ENCODE peak calls at places on chromosomes 6 and 20, in nine cellular contexts. One of them, this sample, is unnamed.

GRCh38 chr6:157716553-157716952 is 106.5 kb upstream of the SNX9 start:
- DNase-seq in NCI-H69: peak; percentile 36
- DNase-seq in GM18507: no peak
- DNase-seq in ELF-1: no peak
- DNase-seq in renal cortical epithelial cell: no peak
- DNase-seq in A549: no peak
- DNase-seq in EL: no peak
- DNase-seq in KBM-7: no peak
- DNase-seq in GM23338: no peak
- DNase-seq in this sample: no peak

GRCh38 chr6:22904413-22904812 is 335.0 kb downstream of the HDGFL1 start:
- DNase-seq in KBM-7: no peak
- DNase-seq in renal cortical epithelial cell: no peak
- DNase-seq in EL: no peak
- DNase-seq in NCI-H69: no peak
- DNase-seq in ELF-1: no peak
- DNase-seq in A549: no peak
- DNase-seq in GM23338: no peak
- DNase-seq in GM18507: no peak
- DNase-seq in this sample: no peak

GRCh38 chr20:31949877-31950646 is 1.8 kb downstream of the PDRG1 start:
- DNase-seq in ELF-1: no peak
- DNase-seq in GM23338: no peak
- DNase-seq in EL: no peak
- DNase-seq in GM18507: no peak
- DNase-seq in NCI-H69: no peak
- DNase-seq in renal cortical epithelial cell: no peak
- DNase-seq in KBM-7: no peak
- DNase-seq in A549: no peak
- DNase-seq in this sample: no peak

GRCh38 chr6:146803601-146804000 is 204.8 kb downstream of the ADGB start:
- DNase-seq in A549: no peak
- DNase-seq in NCI-H69: no peak
- DNase-seq in ELF-1: no peak
- DNase-seq in renal cortical epithelial cell: no peak
- DNase-seq in KBM-7: no peak
- DNase-seq in EL: no peak
- DNase-seq in GM23338: no peak
- DNase-seq in GM18507: no peak
- DNase-seq in this sample: no peak

GRCh38 chr6:111113731-111114438 is 26.6 kb downstream of the SLC16A10 start:
- DNase-seq in NCI-H69: peak; percentile 11
- DNase-seq in GM23338: peak; percentile 52
- DNase-seq in KBM-7: peak; percentile 47
- DNase-seq in GM18507: no peak
- DNase-seq in A549: peak; percentile 2
- DNase-seq in ELF-1: no peak
- DNase-seq in EL: peak; percentile 41
- DNase-seq in renal cortical epithelial cell: peak; percentile 67
- DNase-seq in this sample: no peak

GRCh38 chr6:108800510-108800909 is 47.7 kb upstream of the ARMC2 start:
- DNase-seq in ELF-1: no peak
- DNase-seq in GM23338: no peak
- DNase-seq in KBM-7: no peak
- DNase-seq in A549: no peak
- DNase-seq in GM18507: no peak
- DNase-seq in renal cortical epithelial cell: peak; percentile 32
- DNase-seq in NCI-H69: peak; percentile 21
- DNase-seq in EL: no peak
- DNase-seq in this sample: no peak

GRCh38 chr6:7108964-7109836 is 1.4 kb downstream of the RREB1 start:
- DNase-seq in NCI-H69: peak; percentile 78
- DNase-seq in ELF-1: peak; percentile 56
- DNase-seq in KBM-7: peak; percentile 58
- DNase-seq in GM18507: no peak
- DNase-seq in A549: peak; percentile 46
- DNase-seq in GM23338: peak; percentile 46
- DNase-seq in EL: peak; percentile 80
- DNase-seq in renal cortical epithelial cell: peak; percentile 61
- DNase-seq in this sample: peak; percentile 52

GRCh38 chr6:11964729-11965128 is 47.4 kb upstream of the HIVEP1 start:
- DNase-seq in ELF-1: no peak
- DNase-seq in A549: no peak
- DNase-seq in GM23338: no peak
- DNase-seq in GM18507: no peak
- DNase-seq in NCI-H69: no peak
- DNase-seq in EL: no peak
- DNase-seq in renal cortical epithelial cell: peak; percentile 3
- DNase-seq in KBM-7: no peak
- DNase-seq in this sample: no peak

GRCh38 chr6:43774776-43775583 is 5.0 kb downstream of the VEGFA start:
- DNase-seq in GM18507: peak; percentile 61
- DNase-seq in ELF-1: peak; percentile 73
- DNase-seq in renal cortical epithelial cell: peak; percentile 36
- DNase-seq in NCI-H69: peak; percentile 75
- DNase-seq in A549: peak; percentile 57
- DNase-seq in GM23338: peak; percentile 96
- DNase-seq in KBM-7: peak; percentile 76
- DNase-seq in EL: peak; percentile 85
- DNase-seq in this sample: peak; percentile 89

GRCh38 chr6:146489489-146489888 is 54.1 kb upstream of the RAB32 start:
- DNase-seq in KBM-7: no peak
- DNase-seq in NCI-H69: no peak
- DNase-seq in EL: no peak
- DNase-seq in ELF-1: no peak
- DNase-seq in renal cortical epithelial cell: no peak
- DNase-seq in GM18507: no peak
- DNase-seq in A549: no peak
- DNase-seq in GM23338: no peak
- DNase-seq in this sample: no peak

GRCh38 chr20:63186528-63187316 is 29.2 kb downstream of the YTHDF1 start:
- DNase-seq in renal cortical epithelial cell: peak; percentile 33
- DNase-seq in GM18507: no peak
- DNase-seq in NCI-H69: no peak
- DNase-seq in KBM-7: no peak
- DNase-seq in GM23338: no peak
- DNase-seq in ELF-1: no peak
- DNase-seq in A549: peak; percentile 68
- DNase-seq in EL: peak; percentile 34
- DNase-seq in this sample: no peak

GRCh38 chr6:151675746-151676459 is 131.6 kb upstream of the ESR1 start:
- DNase-seq in renal cortical epithelial cell: peak; percentile 34
- DNase-seq in GM23338: peak; percentile 85
- DNase-seq in NCI-H69: peak; percentile 49
- DNase-seq in KBM-7: peak; percentile 72
- DNase-seq in A549: peak; percentile 56
- DNase-seq in ELF-1: peak; percentile 63
- DNase-seq in EL: peak; percentile 19
- DNase-seq in GM18507: peak; percentile 60
- DNase-seq in this sample: peak; percentile 77

GRCh38 chr6:107491059-107491609 is 1.2 kb downstream of the SOBP start:
- DNase-seq in NCI-H69: peak; percentile 83
- DNase-seq in GM18507: no peak
- DNase-seq in A549: peak; percentile 3
- DNase-seq in ELF-1: peak; percentile 73
- DNase-seq in EL: peak; percentile 26
- DNase-seq in renal cortical epithelial cell: no peak
- DNase-seq in KBM-7: peak; percentile 40
- DNase-seq in GM23338: peak; percentile 80
- DNase-seq in this sample: peak; percentile 13

GRCh38 chr20:17225891-17226409 is 890 bp upstream of the PCSK2 start:
- DNase-seq in renal cortical epithelial cell: no peak
- DNase-seq in A549: no peak
- DNase-seq in KBM-7: no peak
- DNase-seq in GM23338: peak; percentile 67
- DNase-seq in EL: no peak
- DNase-seq in GM18507: no peak
- DNase-seq in NCI-H69: peak; percentile 91
- DNase-seq in ELF-1: peak; percentile 35
- DNase-seq in this sample: no peak

GRCh38 chr20:10323729-10324128 is 105.1 kb downstream of the SNAP25 start:
- DNase-seq in NCI-H69: peak; percentile 8
- DNase-seq in EL: no peak
- DNase-seq in ELF-1: no peak
- DNase-seq in A549: no peak
- DNase-seq in renal cortical epithelial cell: no peak
- DNase-seq in GM23338: no peak
- DNase-seq in KBM-7: no peak
- DNase-seq in GM18507: no peak
- DNase-seq in this sample: no peak

GRCh38 chr6:10595731-10596664 is 74.8 kb downstream of the GCNT2 start:
- DNase-seq in A549: no peak
- DNase-seq in renal cortical epithelial cell: peak; percentile 68
- DNase-seq in NCI-H69: no peak
- DNase-seq in GM23338: peak; percentile 85
- DNase-seq in ELF-1: peak; percentile 48
- DNase-seq in EL: peak; percentile 63
- DNase-seq in KBM-7: peak; percentile 71
- DNase-seq in GM18507: no peak
- DNase-seq in this sample: no peak

GRCh38 chr20:46255440-46256104 is 52.7 kb downstream of the CDH22 start:
- DNase-seq in NCI-H69: peak; percentile 95
- DNase-seq in A549: peak; percentile 31
- DNase-seq in renal cortical epithelial cell: peak; percentile 65
- DNase-seq in ELF-1: no peak
- DNase-seq in GM23338: no peak
- DNase-seq in KBM-7: peak; percentile 20
- DNase-seq in EL: peak; percentile 11
- DNase-seq in GM18507: no peak
- DNase-seq in this sample: no peak

GRCh38 chr6:36904851-36905393 is 19.2 kb downstream of the C6orf89 start:
- DNase-seq in A549: no peak
- DNase-seq in KBM-7: no peak
- DNase-seq in NCI-H69: no peak
- DNase-seq in EL: no peak
- DNase-seq in GM18507: no peak
- DNase-seq in ELF-1: no peak
- DNase-seq in renal cortical epithelial cell: no peak
- DNase-seq in GM23338: no peak
- DNase-seq in this sample: no peak

GRCh38 chr6:125981566-125982185 is 4.7 kb upstream of the TRMT11 start:
- DNase-seq in EL: no peak
- DNase-seq in ELF-1: no peak
- DNase-seq in A549: no peak
- DNase-seq in NCI-H69: no peak
- DNase-seq in GM23338: no peak
- DNase-seq in renal cortical epithelial cell: no peak
- DNase-seq in GM18507: no peak
- DNase-seq in KBM-7: no peak
- DNase-seq in this sample: no peak

GRCh38 chr6:23137596-23137995 is 568.2 kb downstream of the HDGFL1 start:
- DNase-seq in GM18507: no peak
- DNase-seq in renal cortical epithelial cell: peak; percentile 56
- DNase-seq in ELF-1: no peak
- DNase-seq in GM23338: no peak
- DNase-seq in NCI-H69: peak; percentile 41
- DNase-seq in A549: no peak
- DNase-seq in EL: peak; percentile 47
- DNase-seq in KBM-7: no peak
- DNase-seq in this sample: no peak

GRCh38 chr6:1613631-1614447 is 4.1 kb downstream of the FOXC1 start:
- DNase-seq in NCI-H69: peak; percentile 44
- DNase-seq in GM18507: no peak
- DNase-seq in ELF-1: peak; percentile 85
- DNase-seq in EL: peak; percentile 59
- DNase-seq in A549: no peak
- DNase-seq in KBM-7: peak; percentile 27
- DNase-seq in renal cortical epithelial cell: no peak
- DNase-seq in GM23338: peak; percentile 90
- DNase-seq in this sample: no peak

GRCh38 chr20:55538261-55538908 is 466.9 kb downstream of the CBLN4 start:
- DNase-seq in ELF-1: no peak
- DNase-seq in KBM-7: no peak
- DNase-seq in GM23338: no peak
- DNase-seq in NCI-H69: no peak
- DNase-seq in A549: no peak
- DNase-seq in renal cortical epithelial cell: peak; percentile 36
- DNase-seq in GM18507: no peak
- DNase-seq in EL: no peak
- DNase-seq in this sample: no peak

GRCh38 chr20:35276408-35276807 is 1.5 kb downstream of the MMP24OS start:
- DNase-seq in NCI-H69: no peak
- DNase-seq in EL: no peak
- DNase-seq in renal cortical epithelial cell: no peak
- DNase-seq in GM18507: no peak
- DNase-seq in GM23338: no peak
- DNase-seq in ELF-1: no peak
- DNase-seq in A549: no peak
- DNase-seq in KBM-7: no peak
- DNase-seq in this sample: no peak

GRCh38 chr20:18377896-18378481 is 88.8 kb downstream of the DZANK1 start:
- DNase-seq in A549: no peak
- DNase-seq in renal cortical epithelial cell: no peak
- DNase-seq in GM23338: no peak
- DNase-seq in KBM-7: no peak
- DNase-seq in EL: no peak
- DNase-seq in ELF-1: no peak
- DNase-seq in GM18507: no peak
- DNase-seq in NCI-H69: no peak
- DNase-seq in this sample: no peak

GRCh38 chr6:101803146-101803545 is 409.6 kb downstream of the GRIK2 start:
- DNase-seq in A549: no peak
- DNase-seq in EL: peak; percentile 40
- DNase-seq in GM23338: no peak
- DNase-seq in GM18507: no peak
- DNase-seq in NCI-H69: no peak
- DNase-seq in KBM-7: no peak
- DNase-seq in renal cortical epithelial cell: no peak
- DNase-seq in ELF-1: no peak
- DNase-seq in this sample: no peak

GRCh38 chr20:49103019-49103418 is 56.9 kb downstream of the CSE1L start:
- DNase-seq in EL: no peak
- DNase-seq in GM23338: no peak
- DNase-seq in NCI-H69: no peak
- DNase-seq in GM18507: no peak
- DNase-seq in A549: no peak
- DNase-seq in ELF-1: no peak
- DNase-seq in renal cortical epithelial cell: no peak
- DNase-seq in KBM-7: no peak
- DNase-seq in this sample: no peak

GRCh38 chr20:19375301-19375885 is 163.0 kb downstream of the SLC24A3 start:
- DNase-seq in A549: no peak
- DNase-seq in GM18507: no peak
- DNase-seq in GM23338: no peak
- DNase-seq in EL: no peak
- DNase-seq in ELF-1: no peak
- DNase-seq in renal cortical epithelial cell: no peak
- DNase-seq in KBM-7: peak; percentile 4
- DNase-seq in NCI-H69: no peak
- DNase-seq in this sample: no peak

GRCh38 chr6:80771941-80772340 is 665.5 kb downstream of the BCKDHB start:
- DNase-seq in NCI-H69: no peak
- DNase-seq in A549: no peak
- DNase-seq in renal cortical epithelial cell: peak; percentile 16
- DNase-seq in ELF-1: peak; percentile 14
- DNase-seq in EL: peak; percentile 31
- DNase-seq in KBM-7: peak; percentile 1
- DNase-seq in GM18507: no peak
- DNase-seq in GM23338: peak; percentile 73
- DNase-seq in this sample: no peak

GRCh38 chr6:169571123-169571962 is 130.5 kb downstream of the WDR27 start:
- DNase-seq in renal cortical epithelial cell: peak; percentile 37
- DNase-seq in EL: peak; percentile 74
- DNase-seq in ELF-1: no peak
- DNase-seq in A549: peak; percentile 2
- DNase-seq in NCI-H69: no peak
- DNase-seq in GM23338: no peak
- DNase-seq in KBM-7: no peak
- DNase-seq in GM18507: no peak
- DNase-seq in this sample: no peak

GRCh38 chr6:161301338-161301737 is 27.5 kb upstream of the AGPAT4 start:
- DNase-seq in GM18507: no peak
- DNase-seq in renal cortical epithelial cell: no peak
- DNase-seq in NCI-H69: no peak
- DNase-seq in GM23338: no peak
- DNase-seq in KBM-7: no peak
- DNase-seq in ELF-1: no peak
- DNase-seq in EL: peak; percentile 63
- DNase-seq in A549: no peak
- DNase-seq in this sample: no peak

GRCh38 chr6:116072368-116072767 is 11.7 kb upstream of the FRK start:
- DNase-seq in GM23338: no peak
- DNase-seq in EL: no peak
- DNase-seq in GM18507: no peak
- DNase-seq in A549: no peak
- DNase-seq in NCI-H69: peak; percentile 38
- DNase-seq in ELF-1: no peak
- DNase-seq in renal cortical epithelial cell: no peak
- DNase-seq in KBM-7: no peak
- DNase-seq in this sample: no peak